ENCODE peak calls at places on chromosome 17, in six cellular contexts. D is body of pancreas; Z is CD8-positive, alpha-beta T cell; T is left lung; J is transverse colon; X is stomach. W is an unnamed sample. For H3K4me1, the result is how much of the 10 kb centered on the place peaks cover.

GRCh38 chr17:42675984-42676423 is 790 bp downstream of the PLEKHH3 start:
- DNase-seq in D (peak), J (peak), X (peak), T (peak), Z (no peak), W (peak)

GRCh38 chr17:4950075-4950756 is 703 bp upstream of the ENO3 start:
- DNase-seq in Z (no peak), T (peak), X (peak), J (peak), D (peak), W (peak)

GRCh38 chr17:83064021-83064731 is 15.2 kb upstream of the METRNL start:
- DNase-seq in Z (no peak), J (peak), D (peak), T (no peak), X (peak), W (peak)

GRCh38 chr17:45160505-45161287 is 979 bp upstream of the HEXIM2 start:
- DNase-seq in T (peak), J (peak), D (peak), X (peak), Z (peak), W (peak)

GRCh38 chr17:42692489-42692888 is 10.2 kb downstream of the CNTNAP1 start:
- DNase-seq in J (no peak), X (no peak), D (no peak), T (no peak), Z (no peak), W (no peak)

GRCh38 chr17:8015957-8016631 is 13.7 kb downstream of the GUCY2D start:
- DNase-seq in X (peak), D (peak), T (peak), Z (no peak), J (peak), W (peak)

GRCh38 chr17:45264988-45265387 is 3.1 kb upstream of the SPATA32 start:
- DNase-seq in Z (no peak), D (no peak), J (no peak), T (no peak), X (no peak), W (no peak)

GRCh38 chr17:1649844-1650409 is at the start of gene RILP:
- DNase-seq in Z (no peak), X (peak), D (peak), J (peak), T (peak), W (peak)

GRCh38 chr17:42928714-42929496 is 28.3 kb downstream of the G6PC1 start:
- DNase-seq in D (peak), T (no peak), J (peak), Z (no peak), X (peak), W (peak)

GRCh38 chr17:8702996-8703395 is 41.6 kb downstream of the CCDC42 start:
- DNase-seq in Z (no peak), T (no peak), X (no peak), D (no peak), J (no peak), W (no peak)

GRCh38 chr17:47882247-47882646 is 13.8 kb upstream of the SP2 start:
- DNase-seq in Z (no peak), J (peak), D (no peak), T (no peak), X (peak), W (no peak)

GRCh38 chr17:41710472-41711090 is 1.6 kb upstream of the GAST start:
- DNase-seq in D (no peak), T (no peak), Z (no peak), X (no peak), J (no peak), W (no peak)

GRCh38 chr17:46072998-46073397 is 73.9 kb downstream of the STH start:
- DNase-seq in X (no peak), T (no peak), Z (no peak), D (no peak), J (no peak), W (no peak)

GRCh38 chr17:3988297-3989120 is 24.3 kb upstream of the ATP2A3 start:
- DNase-seq in X (no peak), J (peak), Z (no peak), D (no peak), T (no peak), W (no peak)

GRCh38 chr17:29407856-29408255 is 17.7 kb downstream of the TAOK1 start:
- DNase-seq in D (no peak), J (no peak), T (no peak), Z (no peak), X (no peak), W (no peak)

GRCh38 chr17:63675607-63676539 is 24.1 kb downstream of the LIMD2 start:
- DNase-seq in Z (no peak), D (peak), T (no peak), X (peak), J (peak), W (peak)

GRCh38 chr17:36926701-36927100 is 10.6 kb upstream of the LHX1 start:
- DNase-seq in T (no peak), Z (no peak), X (no peak), D (no peak), J (no peak), W (no peak)

GRCh38 chr17:58575511-58575910 is 61.1 kb upstream of the MTMR4 start:
- DNase-seq in Z (no peak), D (no peak), J (no peak), X (no peak), T (no peak), W (no peak)

GRCh38 chr17:43994272-43995149 is 9.9 kb upstream of the NAGS start:
- DNase-seq in D (peak), T (peak), J (peak), Z (peak), X (peak), W (peak)

GRCh38 chr17:55435408-55435807 is 13.8 kb upstream of the MMD start:
- DNase-seq in Z (no peak), J (no peak), X (no peak), T (no peak), D (no peak), W (no peak)
- TF ChIP-seq CTCF in Z (no peak), J (no peak), X (no peak), T (no peak), D (no peak), W (no peak)

GRCh38 chr17:65137076-65137935 is at the start of gene RGS9:
- DNase-seq in J (peak), Z (peak), D (peak), X (peak), T (peak), W (peak)

GRCh38 chr17:65143899-65144590 is 6.9 kb downstream of the RGS9 start:
- DNase-seq in X (no peak), T (no peak), J (no peak), D (no peak), Z (no peak), W (no peak)

GRCh38 chr17:65134035-65134434 is 3.1 kb upstream of the RGS9 start:
- DNase-seq in D (no peak), Z (no peak), X (no peak), T (no peak), J (no peak), W (no peak)

GRCh38 chr17:65142247-65142646 is 5.1 kb downstream of the RGS9 start:
- DNase-seq in D (no peak), T (no peak), Z (no peak), X (no peak), J (no peak), W (no peak)

DNA sequence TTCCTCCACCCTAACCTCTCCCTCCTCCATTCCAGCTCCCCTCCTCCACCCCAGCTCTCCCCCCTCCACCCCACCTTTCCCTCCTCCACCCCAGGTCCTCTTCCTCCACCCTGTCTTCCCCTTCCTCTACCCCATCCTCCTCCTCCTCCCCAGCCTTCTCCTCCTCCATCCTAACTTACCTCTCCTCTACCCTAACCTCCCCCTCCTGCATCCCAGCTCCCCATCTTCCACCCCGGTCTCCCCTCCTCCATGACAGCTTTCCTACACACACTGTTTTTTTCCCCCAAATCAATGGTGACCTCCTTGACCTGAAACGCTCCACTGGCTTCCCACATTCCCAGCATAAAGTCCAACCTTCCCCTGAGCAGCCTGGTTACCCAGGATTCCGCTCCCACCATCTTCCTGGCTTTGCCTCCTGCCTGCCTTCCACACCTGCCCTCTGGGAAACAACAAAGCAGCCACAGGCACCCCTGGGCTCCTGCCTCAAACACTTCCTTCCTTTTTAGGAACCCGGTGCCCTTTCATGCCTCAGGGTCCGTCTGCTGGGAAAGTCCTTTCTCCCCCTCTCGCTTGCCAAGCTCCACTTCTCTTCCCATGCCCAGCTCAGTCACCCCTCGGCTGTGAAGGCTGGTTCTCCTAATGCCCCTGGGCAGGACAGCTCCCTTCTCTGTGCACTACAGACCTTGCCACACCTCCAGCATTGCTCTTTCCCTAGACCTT is 2.0 kb downstream of the RGS9 start:
- DNase-seq in X (no peak), Z (no peak), D (no peak), J (no peak), T (no peak), W (no peak)
- H3K4me3 ChIP-seq in X (no peak), Z (no peak), D (no peak), J (no peak), T (no peak), W (no peak)

GRCh38 chr17:79033741-79034501 is 10.0 kb downstream of the C1QTNF1 start:
- DNase-seq in J (no peak), Z (no peak), D (no peak), T (peak), X (peak), W (no peak)
- H3K4me1 ChIP-seq in J (under half), Z (under half), D (under half), T (under half), X (under half), W (under half)

GRCh38 chr17:11996722-11997146 is 541 bp downstream of the ZNF18 start:
- DNase-seq in Z (peak), X (peak), J (peak), D (no peak), T (no peak), W (no peak)
- TF ChIP-seq CTCF in Z (no peak), X (no peak), J (peak), D (no peak), T (peak), W (no peak)

DNA sequence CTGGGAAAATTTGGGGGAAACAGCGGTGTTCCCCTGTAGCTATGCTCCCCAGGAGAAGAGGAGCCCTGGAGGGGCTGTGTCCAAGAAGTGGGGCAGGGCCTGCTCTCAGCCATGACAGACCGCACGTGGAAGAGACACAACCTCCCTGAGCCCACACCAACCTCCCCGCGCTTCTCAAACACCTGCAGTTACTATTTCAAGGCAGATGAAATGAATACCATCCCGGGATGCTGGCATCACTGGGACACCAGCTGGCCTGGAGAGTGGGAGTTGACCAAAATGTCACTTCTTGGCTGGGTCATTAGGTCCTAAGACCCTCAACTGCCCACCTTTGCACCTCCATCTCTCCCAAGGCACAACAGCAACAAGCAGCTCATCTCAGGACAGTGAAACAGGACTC is 32.0 kb downstream of the SPHK1 start:
- DNase-seq in X (no peak), J (no peak), Z (no peak), D (no peak), T (no peak), W (no peak)
- H3K4me3 ChIP-seq in X (no peak), J (no peak), Z (no peak), D (no peak), T (no peak), W (no peak)

DNA sequence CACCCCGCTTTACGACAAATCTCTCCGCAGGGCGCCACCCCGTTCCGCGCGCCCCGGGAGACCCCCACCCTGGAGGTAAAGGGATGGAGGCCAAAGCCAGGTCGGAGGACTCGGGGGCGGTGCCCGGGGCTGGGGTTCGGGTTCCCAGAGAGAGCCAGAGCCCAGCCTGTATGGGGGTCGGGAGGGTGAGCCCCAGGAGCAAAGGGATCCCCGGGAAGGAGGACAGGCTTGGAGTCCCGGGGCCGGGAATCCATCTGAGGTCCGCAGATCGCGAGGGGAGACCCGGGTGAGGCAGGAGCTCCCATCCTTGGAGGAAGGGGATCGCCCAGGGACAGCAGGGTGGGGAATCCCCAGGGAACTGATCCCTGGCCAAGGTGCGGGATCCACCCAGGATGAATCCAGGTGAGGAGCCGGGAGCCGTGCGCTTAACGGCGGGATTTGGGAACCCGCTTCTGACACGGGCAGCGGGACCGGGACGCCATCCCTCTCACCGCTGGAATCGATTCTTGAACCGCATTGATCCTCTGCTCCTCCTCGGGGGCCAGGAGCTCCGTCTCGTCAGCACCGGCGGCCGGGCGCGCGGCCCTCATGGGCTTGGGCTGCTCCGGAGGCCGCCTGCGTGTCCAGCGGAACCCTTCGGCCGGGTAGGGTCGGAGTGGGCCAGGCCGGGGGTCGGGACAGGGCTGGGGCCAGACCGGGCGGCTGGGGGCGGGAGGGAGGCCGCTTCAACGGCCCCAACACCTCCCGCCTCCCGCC is at the start of gene MMD:
- DNase-seq in T (peak), X (no peak), J (peak), D (no peak), Z (no peak), W (peak)
- H3K4me1 ChIP-seq in T (under half), X (under half), J (under half), D (under half), Z (under half), W (under half)